ENCODE peak calls at places on chromosomes 4 and X, in eight cellular contexts. M, Y, K, P, O, V, N and Z are unnamed samples.

GRCh38 chr4:84678976-84679744 is 96.2 kb downstream of the CDS1 start:
- DNase-seq in P (no peak), Y (no peak), O (no peak), K (no peak), V (no peak), N (no peak), M (no peak), Z (no peak)

GRCh38 chrX:40474205-40474626 is 106.6 kb upstream of the ATP6AP2 start:
- DNase-seq in M (no peak), V (peak; percentile 73), N (peak; percentile 94), P (peak; percentile 98), Y (peak; percentile 2), K (no peak), O (no peak), Z (no peak)

GRCh38 chr4:133565379-133565778 is 416.3 kb downstream of the PCDH10 start:
- DNase-seq in Y (no peak), P (no peak), O (no peak), M (no peak), K (peak; percentile 95), N (no peak), V (peak; percentile 7), Z (peak; percentile 86)

GRCh38 chrX:85922821-85923220 is 124.5 kb downstream of the CHM start:
- DNase-seq in Y (peak; percentile 7), M (no peak), O (no peak), P (no peak), V (no peak), K (peak; percentile 88), N (no peak), Z (peak; percentile 32)

GRCh38 chrX:103155201-103155600 is 59.7 kb upstream of the BEX4 start:
- DNase-seq in P (no peak), Y (no peak), V (no peak), K (peak; percentile 63), N (no peak), M (no peak), O (no peak), Z (peak; percentile 45)

GRCh38 chrX:150361777-150362351 is 1.3 kb upstream of the MAMLD1 start:
- DNase-seq in P (peak; percentile 66), K (no peak), N (peak; percentile 34), M (no peak), V (peak; percentile 10), Y (peak; percentile 66), O (peak; percentile 5), Z (peak; percentile 41)

GRCh38 chrX:137549846-137550534 is 15.9 kb upstream of the ZIC3 start:
- DNase-seq in N (no peak), M (no peak), O (no peak), Y (no peak), P (peak; percentile 76), V (no peak), K (no peak), Z (no peak)

GRCh38 chrX:111337067-111337466 is 66.8 kb upstream of the CAPN6 start:
- DNase-seq in V (no peak), N (no peak), Y (no peak), O (no peak), P (no peak), M (no peak), K (no peak), Z (no peak)

GRCh38 chr4:124334119-124334518 is 378.4 kb downstream of the ANKRD50 start:
- DNase-seq in O (no peak), N (peak; percentile 66), Y (peak; percentile 78), P (peak; percentile 57), M (no peak), V (peak; percentile 45), K (peak; percentile 94), Z (peak; percentile 93)

GRCh38 chr4:142801966-142802365 is 44.1 kb downstream of the INPP4B start:
- DNase-seq in Y (no peak), K (no peak), V (no peak), N (no peak), M (no peak), P (no peak), O (no peak), Z (no peak)